ENCODE peak calls at places on chromosomes 13 and 19, in seven cellular contexts. H is lower lobe of right lung, Y is neuronal stem cell, A is left lung, G is GM23248, Q is K562, R is adrenal gland. Z is an unnamed sample. For H3K4me1 and H3K27me3, the result is how much of the 10 kb centered on the place peaks cover.

GRCh38 chr13:110337287-110337686 is 30.2 kb downstream of the COL4A2 start:
- DNase-seq in Q (no peak), G (no peak), R (no peak), A (no peak), H (no peak), Y (no peak), Z (peak)

GRCh38 chr13:44989941-44990340 is 603 bp downstream of the GPALPP1 start:
- DNase-seq in A (no peak), H (no peak), Y (no peak), Q (no peak), G (peak), R (no peak), Z (no peak)

GRCh38 chr19:41886761-41887710 is 4.1 kb downstream of the ARHGEF1 start:
- DNase-seq in G (no peak), H (no peak), A (no peak), Y (no peak), R (no peak), Q (no peak), Z (no peak)

GRCh38 chr19:3586124-3586626 is 897 bp downstream of the GIPC3 start:
- DNase-seq in A (no peak), G (no peak), H (no peak), Y (no peak), Q (peak), R (no peak), Z (no peak)

GRCh38 chr13:23903906-23904280 is 6.6 kb upstream of the C1QTNF9B start:
- DNase-seq in Y (no peak), R (no peak), H (no peak), A (no peak), Q (no peak), G (no peak), Z (no peak)

GRCh38 chr13:98487522-98487921 is 89.4 kb downstream of the STK24 start:
- DNase-seq in H (no peak), G (no peak), R (no peak), Y (no peak), Q (no peak), A (no peak), Z (no peak)

GRCh38 chr13:46753137-46753536 is 43.8 kb downstream of the ESD start:
- DNase-seq in G (no peak), Y (no peak), R (no peak), H (no peak), Q (no peak), A (no peak), Z (no peak)

GRCh38 chr13:30978981-30979956 is 46.8 kb downstream of the TEX26 start:
- DNase-seq in Q (peak), A (no peak), Y (peak), G (peak), H (peak), R (peak), Z (no peak)

GRCh38 chr13:99434258-99434788 is 66.9 kb upstream of the TM9SF2 start:
- DNase-seq in A (no peak), Y (no peak), H (no peak), Q (peak), R (peak), G (no peak), Z (no peak)

GRCh38 chr19:45117167-45117594 is 24.2 kb downstream of the PPP1R37 start:
- DNase-seq in H (peak), R (no peak), Y (no peak), A (no peak), G (peak), Q (peak), Z (no peak)

GRCh38 chr13:23384111-23384510 is 49.4 kb downstream of the SACS start:
- DNase-seq in Q (no peak), G (peak), H (no peak), A (no peak), Y (no peak), R (no peak), Z (no peak)

GRCh38 chr13:59247166-59247565 is 916.6 kb downstream of the DIAPH3 start:
- DNase-seq in Q (no peak), Y (no peak), G (no peak), H (peak), A (no peak), R (peak), Z (no peak)

GRCh38 chr13:30487075-30487470 is 21.3 kb upstream of the HMGB1 start:
- DNase-seq in A (no peak), R (no peak), G (no peak), Q (no peak), Y (no peak), H (no peak), Z (no peak)

GRCh38 chr19:35168261-35168660 is 13.7 kb downstream of the FXYD5 start:
- DNase-seq in A (no peak), H (no peak), G (peak), Q (peak), Y (no peak), R (no peak), Z (peak)

GRCh38 chr13:72737033-72737432 is 9.3 kb downstream of the BORA start:
- DNase-seq in Y (no peak), A (no peak), G (no peak), R (no peak), H (no peak), Q (no peak), Z (no peak)

GRCh38 chr19:609001-609340 is 19.3 kb downstream of the HCN2 start:
- DNase-seq in R (peak), A (no peak), Q (no peak), G (no peak), H (peak), Y (no peak), Z (no peak)

GRCh38 chr13:67343777-67344176 is 113.6 kb upstream of the PCDH9 start:
- DNase-seq in Q (no peak), G (no peak), R (no peak), H (no peak), Y (no peak), A (no peak), Z (no peak)

GRCh38 chr19:57362997-57363705 is at the start of the genes TRAPPC2B and ZNF547:
- DNase-seq in Y (peak), R (peak), H (peak), A (peak), G (peak), Q (peak), Z (peak)

GRCh38 chr19:53102701-53103140 is 501 bp downstream of the ZNF160 start:
- DNase-seq in Q (peak), H (peak), A (peak), R (peak), Y (no peak), G (peak), Z (peak)

GRCh38 chr19:20051841-20052768 is 12.8 kb upstream of the ZNF682 start:
- DNase-seq in H (peak), A (peak), G (peak), Q (no peak), Y (peak), R (peak), Z (peak)

GRCh38 chr13:80413611-80414010 is 72.7 kb upstream of the SPRY2 start:
- DNase-seq in A (no peak), R (no peak), H (no peak), Y (no peak), Q (no peak), G (no peak), Z (no peak)

DNA sequence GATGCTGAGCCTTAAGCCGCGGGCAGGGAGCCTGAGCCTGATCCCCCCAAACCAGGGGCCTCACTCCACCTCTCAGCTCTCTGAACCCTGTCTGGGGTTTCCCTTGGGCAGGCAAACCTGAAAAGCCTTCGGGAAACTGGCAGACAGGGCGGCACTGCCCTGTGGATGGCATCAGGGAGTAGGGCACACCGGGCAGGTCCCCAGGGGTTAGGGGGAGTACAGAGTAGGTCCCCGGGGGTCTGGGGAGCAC is 9.7 kb downstream of the MKNK2 start:
- DNase-seq in Q (no peak), R (no peak), A (no peak), H (no peak), G (no peak), Y (no peak), Z (no peak)
- H3K4me1 ChIP-seq in Q (half or more), R (half or more), A (under half), H (half or more), G (under half), Y (under half), Z (under half)

DNA sequence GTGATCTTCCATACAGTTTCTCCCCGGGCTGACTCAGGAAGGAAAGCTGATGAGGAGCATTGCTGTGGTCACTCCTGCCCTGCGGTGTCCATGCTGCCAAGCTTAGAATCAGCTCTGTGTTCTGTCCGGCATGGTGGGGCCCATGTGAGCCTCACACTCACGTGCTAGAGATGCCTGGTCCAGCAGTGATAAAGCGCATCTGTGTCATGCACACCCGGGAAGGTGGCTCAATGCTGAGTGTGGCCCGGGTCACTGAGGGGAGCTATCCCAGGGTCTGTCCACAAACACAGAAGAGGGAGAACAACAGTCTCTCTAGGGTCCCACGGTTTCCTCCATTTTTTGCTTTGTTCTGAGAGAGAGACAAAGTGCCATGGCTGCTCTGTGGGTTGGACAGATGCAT is 3.5 kb upstream of the LILRB1 start:
- DNase-seq in G (no peak), H (no peak), A (no peak), Q (no peak), R (no peak), Y (no peak), Z (no peak)
- H3K27me3 ChIP-seq in G (under half), H (under half), A (under half), Q (under half), R (under half), Y (under half), Z (under half)

GRCh38 chr19:38034153-38034835 is 127.3 kb downstream of the SIPA1L3 start:
- DNase-seq in G (peak), A (peak), Q (no peak), Y (no peak), R (peak), H (no peak), Z (no peak)

GRCh38 chr19:38035515-38036495 is 128.8 kb downstream of the SIPA1L3 start:
- DNase-seq in A (peak), H (no peak), Y (no peak), Q (no peak), G (peak), R (no peak), Z (no peak)

GRCh38 chr19:38032151-38032550 is 125.1 kb downstream of the SIPA1L3 start:
- DNase-seq in Y (no peak), A (no peak), R (no peak), H (no peak), G (peak), Q (no peak), Z (no peak)

GRCh38 chr19:38032951-38033350 is 125.9 kb downstream of the SIPA1L3 start:
- DNase-seq in Q (no peak), A (no peak), R (peak), Y (no peak), G (no peak), H (no peak), Z (no peak)

GRCh38 chr19:38033658-38034150 is 126.7 kb downstream of the SIPA1L3 start:
- DNase-seq in H (no peak), A (no peak), R (no peak), G (no peak), Q (no peak), Y (no peak), Z (no peak)
- H3K27ac ChIP-seq in H (no peak), A (no peak), R (no peak), G (no peak), Q (no peak), Y (no peak), Z (no peak)

GRCh38 chr19:6226444-6227155 is 53.2 kb downstream of the MLLT1 start:
- DNase-seq in G (no peak), A (peak), Q (no peak), H (peak), Y (no peak), R (no peak), Z (no peak)
- H3K4me1 ChIP-seq in G (under half), A (under half), Q (under half), H (under half), Y (under half), R (under half), Z (under half)

GRCh38 chr19:46488551-46488950 is 7.1 kb downstream of the PNMA8B start:
- DNase-seq in Y (no peak), Q (no peak), H (no peak), R (no peak), A (peak), G (no peak), Z (no peak)

GRCh38 chr19:46492841-46493235 is 2.8 kb downstream of the PNMA8B start:
- DNase-seq in R (peak), Y (no peak), H (no peak), Q (no peak), A (no peak), G (no peak), Z (no peak)

GRCh38 chr19:46489445-46490272 is 6.0 kb downstream of the PNMA8B start:
- DNase-seq in R (peak), Q (peak), A (peak), G (peak), Y (no peak), H (peak), Z (peak)

GRCh38 chr19:46491975-46492682 is 3.5 kb downstream of the PNMA8B start:
- DNase-seq in G (no peak), H (no peak), Q (no peak), R (peak), Y (no peak), A (peak), Z (no peak)

GRCh38 chr19:46490774-46491173 is 4.9 kb downstream of the PNMA8B start:
- DNase-seq in G (no peak), R (no peak), Q (no peak), A (peak), Y (no peak), H (no peak), Z (no peak)
- H3K27me3 ChIP-seq in G (under half), R (under half), Q (half or more), A (half or more), Y (under half), H (half or more), Z (half or more)

DNA sequence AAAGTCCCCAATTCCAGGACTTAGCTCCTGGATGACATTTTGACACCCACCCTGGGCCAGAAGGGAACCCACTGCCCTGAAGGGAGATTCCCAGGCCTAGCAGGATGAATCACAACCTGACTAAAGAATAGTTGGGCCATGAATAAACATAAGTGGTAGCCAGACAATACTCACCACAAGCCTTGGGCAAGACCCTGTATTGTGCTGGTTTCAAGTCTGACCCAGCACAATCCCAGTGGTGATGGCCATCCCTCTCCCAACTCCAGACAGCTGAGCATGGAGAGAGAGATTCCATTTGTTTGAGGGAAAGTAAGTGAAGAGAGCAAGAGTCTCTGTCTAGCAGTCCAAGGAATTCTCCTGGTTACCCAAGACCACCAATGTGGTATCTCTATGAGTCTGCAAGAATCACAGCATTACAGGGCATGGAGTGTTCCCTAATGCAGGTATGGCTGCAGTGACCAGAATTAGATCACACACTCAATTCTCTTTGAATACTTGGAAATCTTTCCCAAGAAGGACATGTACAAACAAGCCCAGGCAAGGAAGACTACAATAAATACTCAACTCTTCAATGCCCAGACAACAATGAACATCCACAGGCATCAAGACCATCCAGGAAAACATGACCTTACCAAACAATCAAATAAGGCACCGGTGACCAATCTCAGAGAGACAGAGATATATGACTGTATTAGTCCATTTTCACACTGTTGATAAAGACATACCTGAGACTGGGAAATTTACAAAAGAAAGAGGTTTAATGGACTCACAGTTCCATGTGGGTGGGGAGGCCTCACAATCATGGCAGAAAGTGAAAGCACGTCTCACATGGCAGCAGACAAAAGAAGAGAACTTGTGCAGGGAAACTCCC is 158.0 kb downstream of the VWA8 start:
- DNase-seq in R (no peak), H (no peak), A (no peak), Y (no peak), Q (no peak), G (peak), Z (no peak)
- H3K27ac ChIP-seq in R (no peak), H (no peak), A (no peak), Y (no peak), Q (no peak), G (peak), Z (no peak)

DNA sequence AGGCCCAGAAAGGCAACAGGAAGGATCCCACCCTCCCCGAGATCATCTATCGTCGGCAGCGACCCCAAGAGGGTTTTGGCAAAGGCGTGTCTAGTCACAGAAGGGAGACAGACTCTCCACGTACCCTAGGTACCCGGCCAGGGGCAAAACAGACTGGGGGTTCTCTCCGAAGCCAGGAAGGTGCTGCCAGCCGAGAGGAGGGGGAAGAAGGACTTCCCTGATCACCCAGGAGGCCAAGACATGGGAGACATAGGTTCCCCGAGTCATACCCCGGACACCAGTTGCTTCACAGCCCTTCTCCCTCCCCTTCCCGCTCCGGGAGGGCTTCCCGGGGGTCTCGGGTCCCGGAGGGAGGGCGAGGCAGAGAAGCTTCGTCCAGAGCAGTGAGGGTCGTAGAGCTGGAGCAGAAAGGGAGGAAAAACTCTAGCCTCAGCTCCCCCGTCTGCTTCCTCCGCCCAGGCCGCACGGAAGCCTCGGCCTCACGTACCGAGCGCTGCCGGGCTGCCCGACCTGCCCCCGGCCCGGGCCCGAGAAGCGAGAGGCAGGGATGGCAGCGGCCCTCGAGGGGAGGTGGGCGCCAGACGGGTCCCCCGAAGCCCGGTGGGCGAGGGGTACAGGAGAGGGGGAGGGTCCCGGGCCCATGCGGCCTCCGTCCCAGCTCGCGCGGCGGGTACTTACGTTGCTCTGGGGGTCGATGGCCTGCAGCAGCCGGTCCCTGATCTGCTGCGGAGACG is 643 bp downstream of the MED26 start:
- DNase-seq in R (no peak), A (no peak), Y (peak), H (peak), Q (no peak), G (peak), Z (peak)
- H3K4me1 ChIP-seq in R (under half), A (under half), Y (under half), H (half or more), Q (under half), G (under half), Z (under half)